ENCODE peak calls at places on chromosomes 13 and 19, in six cellular contexts. Q, O, Y, X, D and C are unnamed samples.
A peak's percentile ranks its signal among the peaks of the same experiment; 100 is the strongest.

GRCh38 chr13:40640845-40641458 is 25.5 kb downstream of the FOXO1 start:
- DNase-seq in Q (no peak), O (no peak), Y (no peak), X (no peak), D (no peak), C (no peak)

GRCh38 chr13:42038661-42039456 is 9.6 kb upstream of the DGKH start:
- DNase-seq in Q (no peak), O (no peak), Y (no peak), X (no peak), D (no peak), C (no peak)

GRCh38 chr19:35041548-35042055 is at the start of gene HPN:
- DNase-seq in Q (no peak), O (peak; percentile 69), Y (no peak), X (no peak), D (peak; percentile 97), C (no peak)

GRCh38 chr13:98206946-98207345 is 29.9 kb upstream of the RNF113B start:
- DNase-seq in Q (no peak), O (no peak), Y (no peak), X (no peak), D (no peak), C (no peak)

GRCh38 chr13:21365574-21365973 is 93.5 kb downstream of the ZDHHC20 start:
- DNase-seq in Q (no peak), O (no peak), Y (no peak), X (peak; percentile 8), D (peak; percentile 42), C (no peak)

GRCh38 chr19:29666634-29667389 is 1.6 kb downstream of the PLEKHF1 start:
- DNase-seq in Q (no peak), O (no peak), Y (peak; percentile 58), X (no peak), D (peak; percentile 85), C (peak; percentile 67)

GRCh38 chr13:73000027-73000674 is 58.7 kb upstream of the KLF5 start:
- DNase-seq in Q (peak; percentile 17), O (no peak), Y (no peak), X (no peak), D (no peak), C (no peak)

GRCh38 chr13:95296326-95296939 is 4.8 kb downstream of the ABCC4 start:
- DNase-seq in Q (peak; percentile 11), O (no peak), Y (peak; percentile 73), X (no peak), D (peak; percentile 91), C (no peak)

GRCh38 chr13:113584870-113585671 is 518 bp downstream of the TFDP1 start:
- DNase-seq in Q (peak; percentile 36), O (no peak), Y (peak; percentile 24), X (no peak), D (peak; percentile 56), C (peak; percentile 35)

GRCh38 chr19:33125929-33126388 is 6.0 kb upstream of the WDR88 start:
- DNase-seq in Q (peak; percentile 59), O (no peak), Y (peak; percentile 45), X (peak; percentile 35), D (peak; percentile 79), C (no peak)

GRCh38 chr13:35139591-35139990 is 197.5 kb downstream of the NBEA start:
- DNase-seq in Q (no peak), O (no peak), Y (no peak), X (no peak), D (no peak), C (no peak)

GRCh38 chr13:111202149-111202548 is 87.0 kb downstream of the ARHGEF7 start:
- DNase-seq in Q (peak; percentile 36), O (no peak), Y (no peak), X (no peak), D (peak; percentile 58), C (no peak)

GRCh38 chr13:52118595-52118994 is 10.3 kb downstream of the NEK5 start:
- DNase-seq in Q (no peak), O (no peak), Y (no peak), X (no peak), D (no peak), C (no peak)

GRCh38 chr19:41776700-41777099 is 19.7 kb upstream of the CEACAM3 start:
- DNase-seq in Q (no peak), O (no peak), Y (no peak), X (no peak), D (no peak), C (no peak)

GRCh38 chr19:49338691-49339363 is 3.6 kb downstream of the CD37 start:
- DNase-seq in Q (peak; percentile 94), O (peak; percentile 87), Y (peak; percentile 96), X (no peak), D (peak; percentile 99), C (peak; percentile 85)

GRCh38 chr19:1262687-1263123 is 6.4 kb upstream of the CIRBP start:
- DNase-seq in Q (peak; percentile 32), O (no peak), Y (no peak), X (no peak), D (no peak), C (peak; percentile 20)

GRCh38 chr19:28051047-28051446 is 1161.9 kb downstream of the UQCRFS1 start:
- DNase-seq in Q (no peak), O (no peak), Y (no peak), X (no peak), D (no peak), C (no peak)

GRCh38 chr13:46962286-46962941 is 65.6 kb upstream of the HTR2A start:
- DNase-seq in Q (peak; percentile 54), O (no peak), Y (no peak), X (no peak), D (no peak), C (no peak)

GRCh38 chr19:47094557-47095517 is 18.7 kb downstream of the ZC3H4 start:
- DNase-seq in Q (no peak), O (peak; percentile 81), Y (peak; percentile 61), X (no peak), D (peak; percentile 34), C (no peak)

DNA sequence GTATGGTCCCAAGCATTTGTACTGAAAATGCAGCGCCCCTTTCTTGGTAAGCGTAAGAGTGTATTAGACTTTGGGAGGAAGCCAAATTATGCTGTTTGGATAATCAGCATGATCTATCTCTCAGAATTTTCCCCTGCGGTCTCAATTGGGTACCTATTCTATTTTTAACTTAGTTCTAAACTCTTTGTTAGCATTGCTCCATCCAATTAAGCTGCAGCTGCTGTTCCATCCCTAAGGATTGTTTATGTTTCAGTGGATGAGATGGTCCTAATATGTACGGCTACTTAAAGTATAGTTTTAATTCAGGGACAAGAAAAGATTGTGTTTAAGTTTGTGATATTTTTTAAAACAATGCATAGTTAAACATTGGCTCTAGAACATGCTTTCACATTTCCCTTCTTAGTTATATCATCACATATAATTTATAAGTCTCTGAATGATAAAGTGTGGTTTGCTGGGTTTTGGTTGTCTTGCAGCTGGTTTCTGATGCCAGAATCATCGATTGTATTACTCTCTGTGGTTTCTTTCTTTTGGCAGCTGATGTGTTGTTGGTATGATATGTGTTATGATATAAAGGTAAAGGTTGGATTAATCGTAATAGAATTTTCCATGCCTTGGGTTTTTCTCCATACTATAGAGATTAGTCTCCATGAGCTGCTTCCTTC is 15.1 kb downstream of the POLR1D start:
- DNase-seq in Q (no peak), O (no peak), Y (no peak), X (no peak), D (no peak), C (no peak)
- H3K27ac ChIP-seq in Q (no peak overlapping the region), O (peak overlapping the region; percentile 4), Y (no peak overlapping the region), X (no peak overlapping the region), D (no peak overlapping the region), C (no peak overlapping the region)

DNA sequence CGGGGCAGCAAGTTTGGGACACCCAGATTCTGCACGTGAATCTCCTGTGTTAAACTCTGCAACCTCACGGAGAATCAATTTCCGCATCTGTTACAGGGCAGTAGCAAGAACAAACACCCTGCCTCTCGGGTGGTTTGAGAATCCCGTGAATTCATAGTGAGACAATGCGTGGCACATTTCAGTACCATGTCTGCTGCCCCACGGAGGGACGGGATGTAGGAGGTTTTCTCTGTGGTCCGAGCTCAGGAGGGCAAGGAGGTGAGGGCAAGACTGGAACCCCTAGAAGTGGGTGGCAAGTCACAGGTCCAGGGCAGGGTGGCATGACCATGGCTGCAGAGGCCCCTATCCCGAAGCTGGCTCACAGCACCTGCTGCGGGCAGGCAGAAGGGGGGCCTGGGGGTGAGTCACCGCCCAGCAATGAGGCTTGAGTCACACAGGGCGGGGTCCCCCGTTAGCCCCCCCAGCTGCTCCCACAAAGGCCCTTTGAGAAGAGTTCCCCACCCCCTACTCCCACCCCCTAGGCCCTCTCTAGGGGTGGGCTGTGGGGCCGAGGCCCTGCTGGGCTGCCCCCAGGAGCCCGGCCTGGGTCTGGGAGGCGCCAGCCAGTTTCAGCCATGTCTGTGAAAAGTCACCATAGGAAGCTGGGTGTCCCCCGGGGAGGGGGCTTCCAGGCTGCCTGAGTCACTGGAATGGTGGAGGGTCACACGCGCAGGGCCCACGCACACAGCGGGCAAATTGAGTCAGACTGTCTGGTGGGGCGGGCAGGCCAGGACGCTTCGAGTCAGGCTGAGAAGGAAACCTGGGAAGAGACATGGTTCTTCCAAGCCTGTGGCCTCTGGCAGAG is 25.8 kb upstream of the NANOS3 start:
- DNase-seq in Q (no peak), O (peak; percentile 90), Y (peak; percentile 80), X (peak; percentile 67), D (peak; percentile 89), C (peak; percentile 91)
- H3K4me3 ChIP-seq in Q (no peak overlapping the region), O (no peak overlapping the region), Y (peak overlapping the region; percentile 31), X (no peak overlapping the region), D (no peak overlapping the region), C (peak overlapping the region; percentile 59)

DNA sequence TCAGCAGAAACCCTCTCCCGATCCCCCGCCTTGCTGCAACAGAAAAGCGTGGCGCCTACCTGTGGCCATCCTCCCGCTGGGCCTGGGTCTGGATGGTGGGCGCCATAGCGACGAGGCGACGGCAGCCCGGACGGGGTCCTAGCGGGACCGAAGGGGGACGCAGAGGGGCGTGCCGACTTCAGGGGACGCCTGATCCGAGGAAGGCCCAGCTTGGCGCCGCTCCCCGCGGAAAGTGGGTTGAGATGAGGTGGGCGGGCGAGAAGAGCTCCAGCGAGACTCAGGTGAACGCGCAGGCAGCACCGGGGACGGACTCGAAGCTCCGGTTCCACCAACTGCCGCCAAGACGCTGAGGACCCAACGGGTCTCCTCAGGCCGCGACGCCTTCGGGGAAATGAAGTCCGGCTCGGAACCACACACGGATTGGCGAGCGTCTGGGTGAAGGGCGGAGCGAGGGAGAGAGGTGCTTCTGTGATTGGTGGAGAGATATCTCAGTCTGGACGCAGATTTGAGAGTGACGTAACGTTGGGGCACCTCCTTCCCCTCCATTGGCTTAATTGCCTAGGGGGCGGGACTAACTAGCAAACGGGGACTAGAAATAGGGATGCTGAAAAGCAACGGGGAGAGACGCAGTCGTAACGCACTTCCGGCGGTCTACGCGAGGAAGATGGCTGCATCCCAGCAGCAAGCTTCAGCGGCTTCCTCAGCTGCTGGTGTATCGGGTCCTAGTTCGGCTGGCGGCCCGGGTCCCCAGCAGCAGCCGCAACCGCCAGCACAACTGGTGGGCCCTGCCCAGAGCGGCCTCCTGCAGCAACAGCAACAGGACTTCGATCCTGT is at the start of the genes MED29 and PAF1:
- DNase-seq in Q (peak; percentile 99), O (peak; percentile 97), Y (peak; percentile 99), X (peak; percentile 91), D (peak; percentile 99), C (peak; percentile 99)
- TF ChIP-seq CTCF in Q (peak; percentile 57), O (no peak), Y (no peak), X (no peak), D (peak; percentile 31), C (peak; percentile 12)

GRCh38 chr19:2381151-2381822 is 21.2 kb downstream of the TMPRSS9 start:
- DNase-seq in Q (no peak), O (no peak), Y (no peak), X (no peak), D (no peak), C (no peak)

GRCh38 chr19:2376784-2377519 is 16.9 kb downstream of the TMPRSS9 start:
- DNase-seq in Q (no peak), O (no peak), Y (no peak), X (no peak), D (no peak), C (no peak)

GRCh38 chr19:2382530-2383222 is 22.6 kb downstream of the TMPRSS9 start:
- DNase-seq in Q (no peak), O (no peak), Y (no peak), X (no peak), D (no peak), C (no peak)

GRCh38 chr19:2385053-2385721 is 25.1 kb downstream of the TMPRSS9 start:
- DNase-seq in Q (peak; percentile 21), O (no peak), Y (peak; percentile 66), X (no peak), D (peak; percentile 93), C (peak; percentile 66)

GRCh38 chr19:2380567-2380966 is 20.5 kb downstream of the TMPRSS9 start:
- DNase-seq in Q (no peak), O (no peak), Y (no peak), X (no peak), D (no peak), C (no peak)
- H3K27ac ChIP-seq in Q (no peak overlapping the region), O (no peak overlapping the region), Y (no peak overlapping the region), X (no peak overlapping the region), D (peak overlapping the region; percentile 94), C (no peak overlapping the region)